ENCODE peak calls at places on chromosomes 12 and 14, in seven cellular contexts. A is A673, Y is left ventricle myocardium inferior, G is endothelial cell of umbilical vein, L is astrocyte, I is tibial nerve, M is GM12865. R is an unnamed sample.

GRCh38 chr14:99207456-99207855 is 64.5 kb downstream of the BCL11B start:
- DNase-seq in Y (no peak), L (no peak), M (no peak), G (no peak), A (no peak), I (no peak), R (no peak)

GRCh38 chr12:44431647-44432352 is 444.3 kb downstream of the NELL2 start:
- DNase-seq in G (no peak), A (no peak), M (peak), Y (no peak), I (no peak), L (no peak), R (no peak)

GRCh38 chr12:78697817-78698415 is 166.7 kb upstream of the SYT1 start:
- DNase-seq in G (peak), L (peak), Y (no peak), M (no peak), A (no peak), I (no peak), R (peak)

GRCh38 chr12:75684678-75685620 is 173.5 kb upstream of the KRR1 start:
- DNase-seq in Y (no peak), A (no peak), G (no peak), M (no peak), L (peak), I (no peak), R (no peak)

GRCh38 chr12:100173111-100173510 is 27.5 kb upstream of the ACTR6 start:
- DNase-seq in Y (no peak), A (no peak), M (no peak), G (no peak), L (no peak), I (no peak), R (no peak)

GRCh38 chr12:91579516-91580263 is 397.1 kb upstream of the DCN start:
- DNase-seq in A (peak), I (no peak), L (no peak), G (no peak), Y (no peak), M (no peak), R (no peak)

GRCh38 chr12:1019283-1019682 is 28.3 kb downstream of the ERC1 start:
- DNase-seq in I (no peak), L (no peak), G (no peak), Y (no peak), A (no peak), M (no peak), R (no peak)

GRCh38 chr12:109621271-109621671 is 47.7 kb downstream of the MVK start:
- DNase-seq in I (no peak), A (peak), Y (no peak), L (no peak), M (no peak), G (no peak), R (no peak)

GRCh38 chr12:1443421-1444141 is 150.8 kb downstream of the FBXL14 start:
- DNase-seq in A (no peak), I (no peak), Y (no peak), G (no peak), L (peak), M (no peak), R (no peak)

GRCh38 chr12:89702503-89702902 is 6.1 kb downstream of the ATP2B1 start:
- DNase-seq in M (no peak), I (no peak), G (no peak), Y (no peak), A (no peak), L (no peak), R (no peak)

GRCh38 chr12:9718968-9719367 is 13.9 kb downstream of the CLECL1 start:
- DNase-seq in M (no peak), G (no peak), A (no peak), Y (no peak), L (no peak), I (no peak), R (no peak)
- H3K4me3 ChIP-seq in M (no peak), G (no peak), A (no peak), Y (no peak), L (no peak), I (no peak), R (no peak)

DNA sequence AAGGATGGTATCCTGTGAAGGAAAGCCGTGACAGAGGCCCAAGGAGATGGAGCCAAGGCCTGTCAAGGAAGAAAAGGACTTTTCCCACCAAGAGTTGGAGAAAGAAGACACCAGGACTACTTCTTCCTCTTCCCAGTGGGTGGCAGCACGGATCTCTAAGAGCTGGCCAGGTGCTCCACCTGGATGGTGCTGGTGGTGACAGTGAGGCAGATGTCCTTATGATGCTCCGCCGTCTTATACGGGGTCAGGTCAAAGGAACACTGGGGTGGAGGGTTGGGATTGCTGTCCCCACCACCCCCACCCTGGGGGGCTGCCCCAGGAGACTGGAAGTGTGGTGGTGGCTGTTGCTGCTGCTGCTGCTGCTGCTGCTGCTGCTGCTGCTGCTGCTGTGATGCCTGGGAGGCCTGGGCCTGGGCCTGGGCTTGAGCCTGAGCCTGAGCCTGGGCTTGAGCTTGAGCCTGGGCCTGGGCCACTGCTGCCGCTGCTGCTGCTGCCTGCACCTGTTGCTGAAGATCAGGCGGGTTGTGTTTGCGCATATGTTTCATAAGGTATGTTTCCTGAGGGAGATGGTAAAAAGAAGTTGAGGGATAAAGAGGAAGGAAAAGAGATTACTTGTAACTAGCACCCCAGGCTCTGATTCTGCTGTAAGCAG is 4.8 kb upstream of the ING4 start:
- DNase-seq in I (no peak), L (no peak), Y (no peak), A (no peak), M (no peak), G (no peak), R (no peak)
- TF ChIP-seq CTCF in I (no peak), L (peak), Y (no peak), A (peak), M (no peak), G (no peak), R (peak)

DNA sequence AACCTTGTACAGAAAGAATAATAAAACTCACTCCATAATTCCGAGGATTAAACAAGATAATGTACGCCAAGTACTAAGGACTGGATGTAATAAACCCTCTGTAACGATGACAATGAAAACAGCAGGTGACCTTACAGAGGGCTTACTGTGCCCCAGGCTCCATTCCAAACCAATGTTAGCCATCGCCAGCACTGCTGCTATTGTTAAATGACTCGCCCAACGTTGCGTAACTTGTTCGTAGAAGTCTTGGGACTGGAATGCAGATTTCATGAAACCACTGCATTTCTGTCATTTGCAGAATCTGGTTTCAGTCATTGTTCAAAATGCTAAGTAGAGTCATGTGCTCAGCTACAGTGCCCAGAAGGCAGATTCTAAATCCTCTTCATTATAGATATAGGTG is 728 bp upstream of the STON2 start:
- DNase-seq in G (no peak), M (no peak), A (peak), L (peak), Y (no peak), I (peak), R (peak)
- H3K4me3 ChIP-seq in G (no peak), M (no peak), A (no peak), L (peak), Y (no peak), I (no peak), R (no peak)

GRCh38 chr14:103492156-103492555 is 30.5 kb downstream of the CKB start:
- DNase-seq in Y (no peak), A (no peak), I (no peak), G (no peak), L (no peak), M (no peak), R (no peak)

GRCh38 chr14:103492572-103492971 is 30.1 kb downstream of the CKB start:
- DNase-seq in Y (no peak), M (no peak), L (no peak), I (no peak), A (no peak), G (no peak), R (no peak)

GRCh38 chr14:103488960-103489359 is 33.7 kb downstream of the CKB start:
- DNase-seq in Y (no peak), G (no peak), M (no peak), I (no peak), L (peak), A (no peak), R (no peak)

GRCh38 chr14:103488071-103488470 is 34.6 kb downstream of the CKB start:
- DNase-seq in I (no peak), A (no peak), L (no peak), Y (no peak), G (no peak), M (no peak), R (no peak)

GRCh38 chr14:103491691-103492090 is 30.9 kb downstream of the CKB start:
- DNase-seq in M (no peak), Y (no peak), L (no peak), I (no peak), G (no peak), A (no peak), R (no peak)
- TF ChIP-seq CTCF in M (no peak), Y (no peak), L (no peak), I (no peak), G (no peak), A (no peak), R (no peak)

R was measured in kidney epithelial cell.